ENCODE peak calls at places on chromosomes 7 and 10, in six cellular contexts. One of them, this sample, is unnamed.

GRCh38 chr10:80454526-80455460 is 683 bp downstream of the TSPAN14 start:
- DNase-seq in activated CD4-positive, alpha-beta T cell treated with anti-CD3 and anti-CD28 coated beads, Interleukin-2, amount 50 U/mL, for 48 hours: no peak
- DNase-seq in lower lobe of right lung: peak; percentile 76
- DNase-seq in IMR-90: no peak
- DNase-seq in Right ventricle myocardium superior: peak; percentile 76
- DNase-seq in astrocyte of the spinal cord: no peak
- DNase-seq in this sample: no peak

GRCh38 chr7:134755422-134756022 is 23.9 kb upstream of the CALD1 start:
- DNase-seq in activated CD4-positive, alpha-beta T cell treated with anti-CD3 and anti-CD28 coated beads, Interleukin-2, amount 50 U/mL, for 48 hours: peak; percentile 69
- DNase-seq in lower lobe of right lung: no peak
- DNase-seq in IMR-90: no peak
- DNase-seq in Right ventricle myocardium superior: no peak
- DNase-seq in astrocyte of the spinal cord: peak; percentile 56
- DNase-seq in this sample: no peak

GRCh38 chr10:29512460-29512974 is 122.3 kb downstream of the SVIL start:
- DNase-seq in activated CD4-positive, alpha-beta T cell treated with anti-CD3 and anti-CD28 coated beads, Interleukin-2, amount 50 U/mL, for 48 hours: no peak
- DNase-seq in lower lobe of right lung: no peak
- DNase-seq in IMR-90: no peak
- DNase-seq in Right ventricle myocardium superior: no peak
- DNase-seq in astrocyte of the spinal cord: no peak
- DNase-seq in this sample: no peak

GRCh38 chr10:80322158-80322557 is 32.7 kb upstream of the MAT1A start:
- DNase-seq in activated CD4-positive, alpha-beta T cell treated with anti-CD3 and anti-CD28 coated beads, Interleukin-2, amount 50 U/mL, for 48 hours: no peak
- DNase-seq in lower lobe of right lung: no peak
- DNase-seq in IMR-90: no peak
- DNase-seq in Right ventricle myocardium superior: no peak
- DNase-seq in astrocyte of the spinal cord: no peak
- DNase-seq in this sample: no peak

GRCh38 chr7:45082831-45083331 is 5.9 kb downstream of the NACAD start:
- DNase-seq in activated CD4-positive, alpha-beta T cell treated with anti-CD3 and anti-CD28 coated beads, Interleukin-2, amount 50 U/mL, for 48 hours: no peak
- DNase-seq in lower lobe of right lung: no peak
- DNase-seq in IMR-90: no peak
- DNase-seq in Right ventricle myocardium superior: no peak
- DNase-seq in astrocyte of the spinal cord: no peak
- DNase-seq in this sample: no peak

GRCh38 chr10:3747984-3748383 is 37.0 kb downstream of the KLF6 start:
- DNase-seq in activated CD4-positive, alpha-beta T cell treated with anti-CD3 and anti-CD28 coated beads, Interleukin-2, amount 50 U/mL, for 48 hours: no peak
- DNase-seq in lower lobe of right lung: no peak
- DNase-seq in IMR-90: no peak
- DNase-seq in Right ventricle myocardium superior: no peak
- DNase-seq in astrocyte of the spinal cord: no peak
- DNase-seq in this sample: no peak

GRCh38 chr10:11719496-11719895 is 22.7 kb upstream of the ECHDC3 start:
- DNase-seq in activated CD4-positive, alpha-beta T cell treated with anti-CD3 and anti-CD28 coated beads, Interleukin-2, amount 50 U/mL, for 48 hours: no peak
- DNase-seq in lower lobe of right lung: no peak
- DNase-seq in IMR-90: no peak
- DNase-seq in Right ventricle myocardium superior: no peak
- DNase-seq in astrocyte of the spinal cord: no peak
- DNase-seq in this sample: no peak

GRCh38 chr10:124703778-124704427 is 40.3 kb downstream of the FAM53B start:
- DNase-seq in activated CD4-positive, alpha-beta T cell treated with anti-CD3 and anti-CD28 coated beads, Interleukin-2, amount 50 U/mL, for 48 hours: no peak
- DNase-seq in lower lobe of right lung: no peak
- DNase-seq in IMR-90: no peak
- DNase-seq in Right ventricle myocardium superior: peak; percentile 92
- DNase-seq in astrocyte of the spinal cord: no peak
- DNase-seq in this sample: no peak

GRCh38 chr7:126972571-126972970 is 280.2 kb downstream of the GRM8 start:
- DNase-seq in activated CD4-positive, alpha-beta T cell treated with anti-CD3 and anti-CD28 coated beads, Interleukin-2, amount 50 U/mL, for 48 hours: no peak
- DNase-seq in lower lobe of right lung: no peak
- DNase-seq in IMR-90: no peak
- DNase-seq in Right ventricle myocardium superior: no peak
- DNase-seq in astrocyte of the spinal cord: no peak
- DNase-seq in this sample: no peak

GRCh38 chr10:3287566-3288445 is 115.2 kb upstream of the PITRM1 start:
- DNase-seq in activated CD4-positive, alpha-beta T cell treated with anti-CD3 and anti-CD28 coated beads, Interleukin-2, amount 50 U/mL, for 48 hours: no peak
- DNase-seq in lower lobe of right lung: no peak
- DNase-seq in IMR-90: no peak
- DNase-seq in Right ventricle myocardium superior: no peak
- DNase-seq in astrocyte of the spinal cord: no peak
- DNase-seq in this sample: no peak

GRCh38 chr10:15236340-15236739 is 67.8 kb upstream of the NMT2 start:
- DNase-seq in activated CD4-positive, alpha-beta T cell treated with anti-CD3 and anti-CD28 coated beads, Interleukin-2, amount 50 U/mL, for 48 hours: no peak
- DNase-seq in lower lobe of right lung: no peak
- DNase-seq in IMR-90: no peak
- DNase-seq in Right ventricle myocardium superior: no peak
- DNase-seq in astrocyte of the spinal cord: peak; percentile 27
- DNase-seq in this sample: no peak

GRCh38 chr10:105243825-105244224 is 602.7 kb downstream of the SORCS3 start:
- DNase-seq in activated CD4-positive, alpha-beta T cell treated with anti-CD3 and anti-CD28 coated beads, Interleukin-2, amount 50 U/mL, for 48 hours: no peak
- DNase-seq in lower lobe of right lung: no peak
- DNase-seq in IMR-90: no peak
- DNase-seq in Right ventricle myocardium superior: no peak
- DNase-seq in astrocyte of the spinal cord: no peak
- DNase-seq in this sample: no peak

GRCh38 chr10:30639946-30640786 is 10.6 kb upstream of the LYZL2 start:
- DNase-seq in activated CD4-positive, alpha-beta T cell treated with anti-CD3 and anti-CD28 coated beads, Interleukin-2, amount 50 U/mL, for 48 hours: no peak
- DNase-seq in lower lobe of right lung: no peak
- DNase-seq in IMR-90: peak; percentile 77
- DNase-seq in Right ventricle myocardium superior: no peak
- DNase-seq in astrocyte of the spinal cord: peak; percentile 72
- DNase-seq in this sample: no peak

GRCh38 chr10:123043409-123043925 is 34.7 kb downstream of the ACADSB start:
- DNase-seq in activated CD4-positive, alpha-beta T cell treated with anti-CD3 and anti-CD28 coated beads, Interleukin-2, amount 50 U/mL, for 48 hours: peak; percentile 45
- DNase-seq in lower lobe of right lung: no peak
- DNase-seq in IMR-90: peak; percentile 67
- DNase-seq in Right ventricle myocardium superior: no peak
- DNase-seq in astrocyte of the spinal cord: peak; percentile 63
- DNase-seq in this sample: no peak

GRCh38 chr7:120991570-120991969 is 3.1 kb downstream of the CPED1 start:
- DNase-seq in activated CD4-positive, alpha-beta T cell treated with anti-CD3 and anti-CD28 coated beads, Interleukin-2, amount 50 U/mL, for 48 hours: no peak
- DNase-seq in lower lobe of right lung: no peak
- DNase-seq in IMR-90: peak; percentile 90
- DNase-seq in Right ventricle myocardium superior: no peak
- DNase-seq in astrocyte of the spinal cord: peak; percentile 69
- DNase-seq in this sample: no peak

GRCh38 chr7:96321041-96321669 is 743 bp downstream of the SLC25A13 start:
- DNase-seq in activated CD4-positive, alpha-beta T cell treated with anti-CD3 and anti-CD28 coated beads, Interleukin-2, amount 50 U/mL, for 48 hours: peak; percentile 79
- DNase-seq in lower lobe of right lung: peak; percentile 89
- DNase-seq in IMR-90: peak; percentile 74
- DNase-seq in Right ventricle myocardium superior: peak; percentile 93
- DNase-seq in astrocyte of the spinal cord: peak; percentile 88
- DNase-seq in this sample: peak; percentile 35

GRCh38 chr10:26215923-26216576 is 524 bp upstream of the GAD2 start:
- DNase-seq in activated CD4-positive, alpha-beta T cell treated with anti-CD3 and anti-CD28 coated beads, Interleukin-2, amount 50 U/mL, for 48 hours: peak; percentile 62
- DNase-seq in lower lobe of right lung: peak; percentile 45
- DNase-seq in IMR-90: no peak
- DNase-seq in Right ventricle myocardium superior: no peak
- DNase-seq in astrocyte of the spinal cord: peak; percentile 0
- DNase-seq in this sample: no peak

GRCh38 chr10:6507311-6507710 is 72.8 kb downstream of the PRKCQ start:
- DNase-seq in activated CD4-positive, alpha-beta T cell treated with anti-CD3 and anti-CD28 coated beads, Interleukin-2, amount 50 U/mL, for 48 hours: peak; percentile 54
- DNase-seq in lower lobe of right lung: no peak
- DNase-seq in IMR-90: no peak
- DNase-seq in Right ventricle myocardium superior: no peak
- DNase-seq in astrocyte of the spinal cord: no peak
- DNase-seq in this sample: no peak

GRCh38 chr10:12150163-12150562 is 20.7 kb downstream of the SEC61A2 start:
- DNase-seq in activated CD4-positive, alpha-beta T cell treated with anti-CD3 and anti-CD28 coated beads, Interleukin-2, amount 50 U/mL, for 48 hours: no peak
- DNase-seq in lower lobe of right lung: no peak
- DNase-seq in IMR-90: no peak
- DNase-seq in Right ventricle myocardium superior: no peak
- DNase-seq in astrocyte of the spinal cord: no peak
- DNase-seq in this sample: no peak

GRCh38 chr7:20737840-20738448 is 48.7 kb downstream of the SP8 start:
- DNase-seq in activated CD4-positive, alpha-beta T cell treated with anti-CD3 and anti-CD28 coated beads, Interleukin-2, amount 50 U/mL, for 48 hours: no peak
- DNase-seq in lower lobe of right lung: no peak
- DNase-seq in IMR-90: no peak
- DNase-seq in Right ventricle myocardium superior: no peak
- DNase-seq in astrocyte of the spinal cord: no peak
- DNase-seq in this sample: no peak

GRCh38 chr7:26616235-26616634 is 248.2 kb downstream of the SKAP2 start:
- DNase-seq in activated CD4-positive, alpha-beta T cell treated with anti-CD3 and anti-CD28 coated beads, Interleukin-2, amount 50 U/mL, for 48 hours: no peak
- DNase-seq in lower lobe of right lung: no peak
- DNase-seq in IMR-90: no peak
- DNase-seq in Right ventricle myocardium superior: no peak
- DNase-seq in astrocyte of the spinal cord: no peak
- DNase-seq in this sample: no peak

GRCh38 chr10:26407406-26407969 is 30.7 kb upstream of the APBB1IP start:
- DNase-seq in activated CD4-positive, alpha-beta T cell treated with anti-CD3 and anti-CD28 coated beads, Interleukin-2, amount 50 U/mL, for 48 hours: no peak
- DNase-seq in lower lobe of right lung: no peak
- DNase-seq in IMR-90: no peak
- DNase-seq in Right ventricle myocardium superior: no peak
- DNase-seq in astrocyte of the spinal cord: peak; percentile 3
- DNase-seq in this sample: no peak

GRCh38 chr10:110221721-110222261 is 14.4 kb downstream of the MXI1 start:
- DNase-seq in activated CD4-positive, alpha-beta T cell treated with anti-CD3 and anti-CD28 coated beads, Interleukin-2, amount 50 U/mL, for 48 hours: peak; percentile 85
- DNase-seq in lower lobe of right lung: peak; percentile 71
- DNase-seq in IMR-90: peak; percentile 98
- DNase-seq in Right ventricle myocardium superior: peak; percentile 83
- DNase-seq in astrocyte of the spinal cord: peak; percentile 95
- DNase-seq in this sample: peak; percentile 62

GRCh38 chr7:1175597-1175966 is 15.6 kb upstream of the ZFAND2A start:
- DNase-seq in activated CD4-positive, alpha-beta T cell treated with anti-CD3 and anti-CD28 coated beads, Interleukin-2, amount 50 U/mL, for 48 hours: no peak
- DNase-seq in lower lobe of right lung: no peak
- DNase-seq in IMR-90: no peak
- DNase-seq in Right ventricle myocardium superior: no peak
- DNase-seq in astrocyte of the spinal cord: no peak
- DNase-seq in this sample: no peak

GRCh38 chr10:120131183-120131582 is 238.7 kb downstream of the SEC23IP start:
- DNase-seq in activated CD4-positive, alpha-beta T cell treated with anti-CD3 and anti-CD28 coated beads, Interleukin-2, amount 50 U/mL, for 48 hours: no peak
- DNase-seq in lower lobe of right lung: no peak
- DNase-seq in IMR-90: no peak
- DNase-seq in Right ventricle myocardium superior: no peak
- DNase-seq in astrocyte of the spinal cord: peak; percentile 32
- DNase-seq in this sample: no peak

GRCh38 chr7:150378853-150379589 is at the start of gene ZNF775:
- DNase-seq in activated CD4-positive, alpha-beta T cell treated with anti-CD3 and anti-CD28 coated beads, Interleukin-2, amount 50 U/mL, for 48 hours: peak; percentile 92
- DNase-seq in lower lobe of right lung: peak; percentile 98
- DNase-seq in IMR-90: peak; percentile 89
- DNase-seq in Right ventricle myocardium superior: peak; percentile 98
- DNase-seq in astrocyte of the spinal cord: peak; percentile 95
- DNase-seq in this sample: peak; percentile 60

GRCh38 chr10:81215498-81215897 is 659.5 kb upstream of the NRG3 start:
- DNase-seq in activated CD4-positive, alpha-beta T cell treated with anti-CD3 and anti-CD28 coated beads, Interleukin-2, amount 50 U/mL, for 48 hours: no peak
- DNase-seq in lower lobe of right lung: no peak
- DNase-seq in IMR-90: no peak
- DNase-seq in Right ventricle myocardium superior: no peak
- DNase-seq in astrocyte of the spinal cord: peak; percentile 0
- DNase-seq in this sample: no peak

GRCh38 chr7:122442929-122443328 is 138.4 kb upstream of the FEZF1 start:
- DNase-seq in activated CD4-positive, alpha-beta T cell treated with anti-CD3 and anti-CD28 coated beads, Interleukin-2, amount 50 U/mL, for 48 hours: no peak
- DNase-seq in lower lobe of right lung: no peak
- DNase-seq in IMR-90: no peak
- DNase-seq in Right ventricle myocardium superior: no peak
- DNase-seq in astrocyte of the spinal cord: no peak
- DNase-seq in this sample: no peak